ENCODE peak calls at places on chromosome 3, in seven cellular contexts. Y, E, D, W, Q, G and R are unnamed samples.
A peak's percentile ranks its signal among the peaks of the same experiment; 100 is the strongest.

GRCh38 chr3:178485756-178486155 is 50.5 kb upstream of the KCNMB2 start:
- DNase-seq in Y (no peak), E (no peak), D (no peak), W (no peak), Q (no peak), G (no peak), R (no peak)

GRCh38 chr3:53155763-53156162 is 5.2 kb upstream of the PRKCD start:
- DNase-seq in Y (peak; percentile 92), E (no peak), D (peak; percentile 87), W (no peak), Q (no peak), G (no peak), R (peak; percentile 82)

GRCh38 chr3:58471025-58471887 is 20.6 kb upstream of the KCTD6 start:
- DNase-seq in Y (no peak), E (no peak), D (peak; percentile 84), W (no peak), Q (peak; percentile 80), G (no peak), R (peak; percentile 68)

GRCh38 chr3:71846189-71846588 is 61.2 kb upstream of the PROK2 start:
- DNase-seq in Y (no peak), E (no peak), D (no peak), W (no peak), Q (no peak), G (no peak), R (no peak)

GRCh38 chr3:189508784-189509489 is 122.3 kb upstream of the TP63 start:
- DNase-seq in Y (no peak), E (no peak), D (no peak), W (peak; percentile 19), Q (no peak), G (no peak), R (no peak)

GRCh38 chr3:194082596-194083220 is 53.2 kb upstream of the HES1 start:
- DNase-seq in Y (no peak), E (peak; percentile 77), D (no peak), W (no peak), Q (no peak), G (peak; percentile 72), R (no peak)

GRCh38 chr3:72246685-72247084 is 461.7 kb upstream of the PROK2 start:
- DNase-seq in Y (peak; percentile 41), E (peak; percentile 45), D (no peak), W (peak; percentile 34), Q (no peak), G (peak; percentile 39), R (no peak)

GRCh38 chr3:87793322-87793877 is 265.4 kb downstream of the CGGBP1 start:
- DNase-seq in Y (no peak), E (no peak), D (no peak), W (no peak), Q (peak; percentile 76), G (no peak), R (no peak)

GRCh38 chr3:46646700-46647099 is 34.4 kb downstream of the FAM240A start:
- DNase-seq in Y (no peak), E (no peak), D (no peak), W (no peak), Q (no peak), G (no peak), R (no peak)

GRCh38 chr3:142026333-142026732 is 123.0 kb downstream of the TFDP2 start:
- DNase-seq in Y (no peak), E (no peak), D (no peak), W (no peak), Q (no peak), G (no peak), R (no peak)

GRCh38 chr3:51684971-51685751 is 14.1 kb downstream of the TEX264 start:
- DNase-seq in Y (no peak), E (no peak), D (no peak), W (no peak), Q (no peak), G (no peak), R (no peak)

GRCh38 chr3:186653984-186654383 is 11.8 kb upstream of the HRG start:
- DNase-seq in Y (no peak), E (no peak), D (no peak), W (no peak), Q (peak; percentile 89), G (no peak), R (no peak)

GRCh38 chr3:118907909-118908308 is 126.7 kb downstream of the IGSF11 start:
- DNase-seq in Y (no peak), E (no peak), D (no peak), W (no peak), Q (no peak), G (no peak), R (no peak)

GRCh38 chr3:141390747-141391146 is 22.4 kb downstream of the ZBTB38 start:
- DNase-seq in Y (no peak), E (no peak), D (no peak), W (no peak), Q (no peak), G (no peak), R (no peak)

GRCh38 chr3:71784914-71785593 is at the start of gene PROK2:
- DNase-seq in Y (no peak), E (no peak), D (no peak), W (no peak), Q (peak; percentile 79), G (no peak), R (no peak)

GRCh38 chr3:126356373-126357298 is 572 bp downstream of the KLF15 start:
- DNase-seq in Y (no peak), E (peak; percentile 29), D (no peak), W (peak; percentile 47), Q (peak; percentile 63), G (no peak), R (peak; percentile 6)

GRCh38 chr3:11820540-11821041 is 26.1 kb downstream of the TAMM41 start:
- DNase-seq in Y (peak; percentile 37), E (no peak), D (no peak), W (no peak), Q (peak; percentile 47), G (no peak), R (no peak)

GRCh38 chr3:111989061-111989678 is 9.6 kb upstream of the TAGLN3 start:
- DNase-seq in Y (no peak), E (no peak), D (no peak), W (no peak), Q (no peak), G (no peak), R (peak; percentile 69)

DNA sequence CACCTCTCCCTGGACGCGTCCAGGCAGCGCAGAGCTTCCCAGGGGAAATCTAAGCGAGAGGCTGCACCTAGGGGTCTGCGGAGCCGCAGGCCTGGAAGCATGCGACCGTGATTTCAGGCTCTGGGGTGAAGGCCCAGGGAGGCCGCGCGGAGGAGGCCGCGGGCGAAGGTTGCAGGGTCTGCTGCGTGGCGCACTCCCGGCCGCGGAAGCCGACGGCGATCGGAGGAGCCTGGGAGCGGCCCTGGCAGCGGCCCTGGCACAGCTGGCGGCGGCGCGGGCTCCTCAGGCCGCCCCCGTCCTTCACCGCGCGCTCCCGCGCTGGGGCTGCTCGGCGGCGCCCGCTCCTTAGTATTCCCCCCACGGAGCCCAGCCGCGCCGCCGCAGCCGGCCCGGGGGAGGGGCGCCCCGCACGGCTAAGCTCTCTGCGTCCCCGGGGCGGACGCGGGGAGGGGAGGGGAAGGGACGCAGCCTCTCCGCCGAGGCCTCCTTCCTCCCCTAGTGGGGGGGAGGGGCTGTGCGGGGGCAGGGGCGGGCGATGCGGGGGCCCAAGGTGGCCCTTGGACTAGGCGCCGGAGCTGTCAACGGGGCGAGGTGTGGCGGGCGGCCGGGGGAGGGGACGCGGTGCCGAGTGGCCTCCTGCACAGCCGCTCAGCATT is 21.9 kb downstream of the EPHB3 start:
- DNase-seq in Y (no peak), E (peak; percentile 54), D (no peak), W (no peak), Q (peak; percentile 71), G (no peak), R (no peak)
- H3K27ac ChIP-seq in Y (peak overlapping the region; percentile 27), E (peak overlapping the region; percentile 86), D (peak overlapping the region; percentile 9), W (peak overlapping the region; percentile 81), Q (peak overlapping the region; percentile 97), G (peak overlapping the region; percentile 83), R (peak overlapping the region; percentile 21)

GRCh38 chr3:167731393-167731792 is 3.3 kb downstream of the PDCD10 start:
- DNase-seq in Y (no peak), E (no peak), D (no peak), W (no peak), Q (no peak), G (no peak), R (no peak)

GRCh38 chr3:167733961-167734497 is 663 bp downstream of the PDCD10 start:
- DNase-seq in Y (no peak), E (no peak), D (no peak), W (no peak), Q (no peak), G (no peak), R (peak; percentile 59)

GRCh38 chr3:167729591-167729990 is 5.1 kb downstream of the PDCD10 start:
- DNase-seq in Y (no peak), E (no peak), D (no peak), W (no peak), Q (no peak), G (no peak), R (no peak)

GRCh38 chr3:167734498-167735232 is at the start of gene PDCD10:
- DNase-seq in Y (peak; percentile 98), E (peak; percentile 98), D (peak; percentile 99), W (peak; percentile 97), Q (peak; percentile 99), G (peak; percentile 98), R (peak; percentile 100)

DNA sequence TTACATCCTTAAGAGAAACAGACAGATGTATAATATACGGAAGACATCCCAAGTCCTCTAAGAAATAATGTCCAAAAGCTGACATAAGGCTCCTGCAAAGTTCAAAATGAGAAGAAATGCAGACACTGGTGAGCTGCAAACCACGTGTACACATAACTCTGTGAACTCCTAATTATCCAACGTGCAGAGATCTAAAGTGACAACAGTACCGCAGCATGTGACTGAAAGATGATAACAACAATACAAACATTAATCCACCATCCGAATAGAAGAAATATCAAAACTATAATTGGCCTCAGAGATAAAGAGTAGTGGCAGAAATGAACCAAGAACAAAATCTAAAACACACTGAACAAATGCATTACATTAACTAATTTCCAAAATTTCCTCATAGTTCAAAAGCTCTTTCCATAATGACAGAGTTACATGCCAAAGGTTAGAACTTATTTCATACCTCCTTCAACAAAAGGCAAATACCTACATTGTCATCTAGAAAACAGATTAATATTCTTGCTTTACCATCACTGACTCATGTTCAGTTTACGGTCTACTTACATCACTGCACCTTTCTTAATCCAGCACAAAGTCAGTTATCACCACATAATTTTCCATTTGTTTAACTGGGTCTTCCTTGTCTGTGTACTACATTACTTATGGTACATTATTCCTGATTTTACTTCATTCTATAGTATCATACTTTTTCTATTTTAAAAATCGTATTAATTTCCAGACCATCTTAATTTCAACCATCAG is 2.2 kb downstream of the PDCD10 start:
- DNase-seq in Y (no peak), E (no peak), D (no peak), W (no peak), Q (no peak), G (no peak), R (no peak)
- H3K4me3 ChIP-seq in Y (no peak overlapping the region), E (no peak overlapping the region), D (no peak overlapping the region), W (no peak overlapping the region), Q (peak overlapping the region; percentile 97), G (no peak overlapping the region), R (no peak overlapping the region)

DNA sequence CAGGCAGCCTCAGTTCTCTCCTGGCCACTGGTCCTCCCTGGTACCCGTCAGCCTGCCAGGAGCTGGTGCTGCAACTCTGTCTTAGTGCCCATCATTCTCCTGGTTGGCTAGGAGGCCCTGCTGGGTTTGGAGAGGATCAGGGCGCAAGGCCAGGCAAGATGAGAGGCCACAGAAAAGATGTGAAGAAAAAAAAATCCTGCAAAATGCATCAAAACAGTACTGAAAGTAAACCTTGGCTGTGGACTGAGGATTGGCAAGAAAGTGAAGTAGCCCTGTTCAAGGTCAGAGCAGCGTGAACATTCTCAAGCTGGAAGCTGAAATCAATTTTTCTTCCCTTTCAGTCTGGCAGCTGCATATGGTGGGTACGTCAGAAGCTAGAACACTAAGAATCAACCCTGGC is 74.2 kb downstream of the GTF2E1 start:
- DNase-seq in Y (no peak), E (no peak), D (no peak), W (no peak), Q (no peak), G (no peak), R (no peak)
- H3K27ac ChIP-seq in Y (no peak overlapping the region), E (no peak overlapping the region), D (no peak overlapping the region), W (no peak overlapping the region), Q (no peak overlapping the region), G (no peak overlapping the region), R (no peak overlapping the region)

GRCh38 chr3:69012836-69013255 is 638 bp downstream of the EOGT start:
- DNase-seq in Y (peak; percentile 53), E (peak; percentile 57), D (peak; percentile 48), W (peak; percentile 60), Q (peak; percentile 79), G (peak; percentile 63), R (peak; percentile 45)
- H3K4me3 ChIP-seq in Y (peak overlapping the region; percentile 86), E (peak overlapping the region; percentile 79), D (peak overlapping the region; percentile 88), W (peak overlapping the region; percentile 70), Q (peak overlapping the region; percentile 79), G (peak overlapping the region; percentile 88), R (peak overlapping the region; percentile 97)